ENCODE peak calls at places on chromosomes 2 and 18, in eight cellular contexts. D is ovary, T is HFFc6, P is spleen, I is activated gamma-delta T cell treated with Interleukin-2 at 50 U/mL for 16 hours, A is AML-193, F is NCI-H748 treated with DMSO at 0.1 percent for 48 hours, C is prostate gland. Y is an unnamed sample.

GRCh38 chr2:45988879-45989278 is 308.3 kb upstream of the EPAS1 start:
- DNase-seq in D (no peak), T (no peak), P (no peak), I (no peak), A (no peak), F (no peak), C (no peak), Y (no peak)

GRCh38 chr2:3575534-3576324 is 669 bp downstream of the RPS7 start:
- DNase-seq in D (no peak), T (no peak), P (no peak), I (peak; percentile 10), A (no peak), F (no peak), C (peak; percentile 11), Y (no peak)

GRCh38 chr18:23494992-23495391 is 8.3 kb upstream of the RMC1 start:
- DNase-seq in D (no peak), T (no peak), P (no peak), I (no peak), A (no peak), F (no peak), C (no peak), Y (peak; percentile 36)

GRCh38 chr18:79871026-79871390 is 73.3 kb downstream of the KCNG2 start:
- DNase-seq in D (no peak), T (no peak), P (peak; percentile 61), I (no peak), A (no peak), F (no peak), C (no peak), Y (no peak)

GRCh38 chr2:69985684-69986083 is 24.3 kb upstream of the ASPRV1 start:
- DNase-seq in D (no peak), T (no peak), P (peak; percentile 83), I (no peak), A (peak; percentile 96), F (no peak), C (no peak), Y (no peak)

GRCh38 chr2:64975232-64975791 is 13.9 kb upstream of the SLC1A4 start:
- DNase-seq in D (peak; percentile 25), T (peak; percentile 74), P (no peak), I (no peak), A (no peak), F (no peak), C (no peak), Y (no peak)

GRCh38 chr2:233075966-233076339 is 15.8 kb downstream of the INPP5D start:
- DNase-seq in D (no peak), T (no peak), P (no peak), I (peak; percentile 32), A (peak; percentile 52), F (no peak), C (no peak), Y (no peak)

GRCh38 chr2:184611221-184612085 is 13.1 kb downstream of the ZNF804A start:
- DNase-seq in D (no peak), T (peak; percentile 17), P (no peak), I (no peak), A (peak; percentile 50), F (peak; percentile 40), C (no peak), Y (no peak)

GRCh38 chr2:12502759-12503158 is 214.0 kb upstream of the TRIB2 start:
- DNase-seq in D (no peak), T (peak; percentile 42), P (no peak), I (no peak), A (peak; percentile 16), F (no peak), C (no peak), Y (no peak)

GRCh38 chr2:235807347-235807746 is 313.5 kb downstream of the AGAP1 start:
- DNase-seq in D (no peak), T (no peak), P (no peak), I (no peak), A (no peak), F (no peak), C (no peak), Y (peak; percentile 76)

GRCh38 chr2:134692461-134692860 is 26.3 kb downstream of the TMEM163 start:
- DNase-seq in D (no peak), T (no peak), P (no peak), I (no peak), A (no peak), F (no peak), C (no peak), Y (no peak)

GRCh38 chr2:44952143-44952805 is 10.8 kb downstream of the SIX3 start:
- DNase-seq in D (no peak), T (no peak), P (no peak), I (no peak), A (no peak), F (no peak), C (no peak), Y (peak; percentile 94)

GRCh38 chr2:69917854-69918253 is 2.9 kb downstream of the MXD1 start:
- DNase-seq in D (no peak), T (peak; percentile 78), P (no peak), I (no peak), A (peak; percentile 47), F (no peak), C (no peak), Y (no peak)

GRCh38 chr18:44474596-44474995 is 206.1 kb upstream of the SETBP1 start:
- DNase-seq in D (no peak), T (no peak), P (no peak), I (no peak), A (no peak), F (no peak), C (no peak), Y (no peak)

GRCh38 chr2:104867351-104868080 is 13.6 kb downstream of the POU3F3 start:
- DNase-seq in D (no peak), T (no peak), P (peak; percentile 74), I (no peak), A (no peak), F (no peak), C (no peak), Y (peak; percentile 68)

GRCh38 chr18:57789105-57789504 is 14.0 kb downstream of the ATP8B1 start:
- DNase-seq in D (no peak), T (peak; percentile 38), P (no peak), I (no peak), A (no peak), F (no peak), C (no peak), Y (no peak)

GRCh38 chr2:158967114-158967730 is 1.2 kb upstream of the TANC1 start:
- DNase-seq in D (peak; percentile 36), T (no peak), P (no peak), I (no peak), A (no peak), F (no peak), C (no peak), Y (no peak)

GRCh38 chr2:151422917-151423439 is 13.3 kb downstream of the RIF1 start:
- DNase-seq in D (no peak), T (no peak), P (no peak), I (no peak), A (no peak), F (no peak), C (no peak), Y (no peak)

GRCh38 chr2:6475155-6475940 is 390.4 kb downstream of the CMPK2 start:
- DNase-seq in D (no peak), T (no peak), P (no peak), I (no peak), A (no peak), F (no peak), C (no peak), Y (no peak)

GRCh38 chr2:219460424-219460926 is 25.8 kb downstream of the SPEG start:
- DNase-seq in D (peak; percentile 83), T (peak; percentile 52), P (no peak), I (no peak), A (no peak), F (no peak), C (no peak), Y (peak; percentile 92)

GRCh38 chr2:140869107-140869506 is 1261.7 kb downstream of the LRP1B start:
- DNase-seq in D (no peak), T (no peak), P (no peak), I (no peak), A (no peak), F (no peak), C (no peak), Y (no peak)

GRCh38 chr2:172324198-172324597 is 103.2 kb upstream of the ITGA6 start:
- DNase-seq in D (no peak), T (no peak), P (no peak), I (no peak), A (no peak), F (no peak), C (no peak), Y (no peak)

GRCh38 chr2:133266926-133267590 is 301.2 kb downstream of the NCKAP5 start:
- DNase-seq in D (no peak), T (no peak), P (no peak), I (no peak), A (no peak), F (no peak), C (no peak), Y (peak; percentile 56)

GRCh38 chr2:211877061-211877460 is 661.5 kb downstream of the ERBB4 start:
- DNase-seq in D (no peak), T (no peak), P (no peak), I (no peak), A (no peak), F (no peak), C (no peak), Y (no peak)

GRCh38 chr2:232097260-232097659 is 135.7 kb downstream of the DIS3L2 start:
- DNase-seq in D (no peak), T (no peak), P (no peak), I (no peak), A (no peak), F (no peak), C (no peak), Y (no peak)

GRCh38 chr18:48923746-48924580 is 26.8 kb downstream of the SMAD7 start:
- DNase-seq in D (no peak), T (peak; percentile 76), P (peak; percentile 83), I (no peak), A (no peak), F (no peak), C (no peak), Y (no peak)

GRCh38 chr2:57981369-57981768 is 65.2 kb upstream of the VRK2 start:
- DNase-seq in D (no peak), T (peak; percentile 67), P (no peak), I (no peak), A (no peak), F (no peak), C (no peak), Y (no peak)

GRCh38 chr2:214808481-214808931 is 977 bp downstream of the BARD1 start:
- DNase-seq in D (no peak), T (no peak), P (no peak), I (no peak), A (no peak), F (peak; percentile 35), C (no peak), Y (no peak)

GRCh38 chr18:35953688-35954087 is 18.8 kb upstream of the RMP24 start:
- DNase-seq in D (no peak), T (no peak), P (no peak), I (no peak), A (no peak), F (no peak), C (no peak), Y (no peak)

GRCh38 chr2:232878855-232879617 is 9.0 kb downstream of the SNORC start:
- DNase-seq in D (no peak), T (no peak), P (peak; percentile 59), I (no peak), A (no peak), F (no peak), C (no peak), Y (no peak)

GRCh38 chr2:119367472-119368099 is 809 bp downstream of the DBI start:
- DNase-seq in D (no peak), T (peak; percentile 2), P (peak; percentile 92), I (peak; percentile 29), A (no peak), F (no peak), C (peak; percentile 51), Y (peak; percentile 83)

GRCh38 chr2:49044680-49045079 is 109.6 kb downstream of the FSHR start:
- DNase-seq in D (no peak), T (no peak), P (no peak), I (no peak), A (no peak), F (peak; percentile 43), C (no peak), Y (peak; percentile 75)

GRCh38 chr2:101420623-101421022 is 33.3 kb upstream of the CREG2 start:
- DNase-seq in D (no peak), T (no peak), P (no peak), I (no peak), A (no peak), F (no peak), C (no peak), Y (no peak)

GRCh38 chr2:19614066-19614465 is 255.6 kb upstream of the OSR1 start:
- DNase-seq in D (no peak), T (peak; percentile 27), P (no peak), I (no peak), A (no peak), F (no peak), C (no peak), Y (no peak)

Y was measured in neural progenitor cell.